ENCODE peak calls at places on chromosomes 12 and 14, in eight cellular contexts. Q, B, O, U, A, G, D and Y are unnamed samples. For H3K4me1, the result is how much of the 10 kb centered on the place peaks cover.

GRCh38 chr14:33342299-33342974 is 403.8 kb downstream of the NPAS3 start:
- DNase-seq in Q (no peak), B (no peak), O (no peak), U (no peak), A (no peak), G (no peak), D (no peak), Y (no peak)

GRCh38 chr14:52740751-52741150 is 10.8 kb downstream of the STYX start:
- DNase-seq in Q (no peak), B (no peak), O (no peak), U (no peak), A (no peak), G (no peak), D (no peak), Y (no peak)

GRCh38 chr14:93073833-93074769 is 41.6 kb downstream of the ITPK1 start:
- DNase-seq in Q (peak), B (peak), O (no peak), U (peak), A (no peak), G (no peak), D (peak), Y (no peak)

GRCh38 chr12:27517532-27517931 is 6.5 kb upstream of the PPFIBP1 start:
- DNase-seq in Q (no peak), B (no peak), O (no peak), U (no peak), A (no peak), G (no peak), D (no peak), Y (no peak)

GRCh38 chr12:72346331-72346944 is 74.3 kb downstream of the TRHDE start:
- DNase-seq in Q (peak), B (no peak), O (peak), U (peak), A (peak), G (peak), D (peak), Y (peak)

GRCh38 chr14:77185093-77185465 is 3.5 kb downstream of the TMEM63C start:
- DNase-seq in Q (no peak), B (no peak), O (no peak), U (no peak), A (no peak), G (no peak), D (no peak), Y (no peak)

GRCh38 chr12:103793046-103793445 is 48.0 kb downstream of the NT5DC3 start:
- DNase-seq in Q (no peak), B (no peak), O (no peak), U (no peak), A (no peak), G (no peak), D (no peak), Y (no peak)

GRCh38 chr12:28622416-28622815 is 432.2 kb downstream of the CCDC91 start:
- DNase-seq in Q (no peak), B (no peak), O (no peak), U (no peak), A (no peak), G (no peak), D (no peak), Y (no peak)

GRCh38 chr12:15996254-15996653 is 85.1 kb downstream of the DERA start:
- DNase-seq in Q (peak), B (no peak), O (no peak), U (no peak), A (peak), G (peak), D (no peak), Y (no peak)

GRCh38 chr12:85866929-85867776 is 6.9 kb upstream of the NTS start:
- DNase-seq in Q (no peak), B (no peak), O (peak), U (no peak), A (peak), G (peak), D (peak), Y (no peak)

GRCh38 chr12:53543539-53543938 is 36.3 kb upstream of the NPFF start:
- DNase-seq in Q (peak), B (peak), O (peak), U (peak), A (peak), G (peak), D (peak), Y (peak)

GRCh38 chr12:114395755-114396152 is 10.2 kb downstream of the TBX5 start:
- DNase-seq in Q (peak), B (no peak), O (no peak), U (no peak), A (no peak), G (no peak), D (no peak), Y (no peak)

GRCh38 chr14:91390165-91390778 is 27.3 kb downstream of the CCDC88C start:
- DNase-seq in Q (no peak), B (no peak), O (no peak), U (no peak), A (no peak), G (no peak), D (no peak), Y (no peak)

GRCh38 chr12:7117670-7118069 is 8.7 kb upstream of the C1RL start:
- DNase-seq in Q (no peak), B (no peak), O (no peak), U (no peak), A (no peak), G (no peak), D (no peak), Y (no peak)

GRCh38 chr14:22939684-22940083 is 10.5 kb upstream of the PRMT5 start:
- DNase-seq in Q (no peak), B (no peak), O (no peak), U (no peak), A (no peak), G (no peak), D (no peak), Y (no peak)

GRCh38 chr12:40942326-40942725 is 245.8 kb upstream of the PDZRN4 start:
- DNase-seq in Q (no peak), B (no peak), O (no peak), U (no peak), A (no peak), G (peak), D (no peak), Y (no peak)

GRCh38 chr14:32366256-32366655 is 37.2 kb downstream of the AKAP6 start:
- DNase-seq in Q (no peak), B (no peak), O (no peak), U (no peak), A (peak), G (peak), D (no peak), Y (peak)

GRCh38 chr12:16299403-16299802 is 21.9 kb upstream of the SLC15A5 start:
- DNase-seq in Q (peak), B (no peak), O (no peak), U (peak), A (no peak), G (no peak), D (no peak), Y (no peak)

GRCh38 chr14:64388533-64389243 is 535 bp downstream of the MTHFD1 start:
- DNase-seq in Q (no peak), B (peak), O (no peak), U (peak), A (no peak), G (peak), D (no peak), Y (peak)

GRCh38 chr12:107399061-107399460 is 286.5 kb upstream of the PWP1 start:
- DNase-seq in Q (no peak), B (no peak), O (no peak), U (no peak), A (peak), G (no peak), D (no peak), Y (peak)

GRCh38 chr12:108694812-108695278 is 36.5 kb downstream of the CORO1C start:
- DNase-seq in Q (no peak), B (no peak), O (no peak), U (no peak), A (no peak), G (no peak), D (no peak), Y (no peak)

GRCh38 chr14:32552766-32553165 is 223.7 kb downstream of the AKAP6 start:
- DNase-seq in Q (no peak), B (no peak), O (no peak), U (no peak), A (no peak), G (no peak), D (no peak), Y (no peak)

GRCh38 chr12:9364224-9365176 is 156.3 kb upstream of the PZP start:
- DNase-seq in Q (no peak), B (no peak), O (no peak), U (no peak), A (no peak), G (peak), D (no peak), Y (peak)

GRCh38 chr12:121282072-121282742 is 14.3 kb downstream of the CAMKK2 start:
- DNase-seq in Q (peak), B (no peak), O (no peak), U (no peak), A (no peak), G (no peak), D (no peak), Y (no peak)

GRCh38 chr14:47365248-47365647 is 310.2 kb downstream of the MDGA2 start:
- DNase-seq in Q (no peak), B (no peak), O (no peak), U (no peak), A (no peak), G (peak), D (no peak), Y (no peak)

GRCh38 chr12:117069926-117070900 is 29.0 kb downstream of the TESC start:
- DNase-seq in Q (no peak), B (no peak), O (no peak), U (no peak), A (no peak), G (no peak), D (no peak), Y (no peak)

GRCh38 chr14:56087824-56088571 is 30.2 kb upstream of the PELI2 start:
- DNase-seq in Q (no peak), B (no peak), O (no peak), U (no peak), A (peak), G (no peak), D (no peak), Y (no peak)

GRCh38 chr12:57842342-57843294 is 3.9 kb downstream of the CTDSP2 start:
- DNase-seq in Q (no peak), B (no peak), O (no peak), U (no peak), A (no peak), G (peak), D (no peak), Y (peak)

GRCh38 chr14:91573894-91574837 is 64.1 kb upstream of the PPP4R3A start:
- DNase-seq in Q (peak), B (peak), O (peak), U (peak), A (peak), G (no peak), D (peak), Y (no peak)

GRCh38 chr14:66495214-66496098 is 9.3 kb downstream of the CCDC196 start:
- DNase-seq in Q (no peak), B (no peak), O (peak), U (peak), A (peak), G (peak), D (peak), Y (no peak)

GRCh38 chr12:91778091-91778819 is 367.4 kb downstream of the BTG1 start:
- DNase-seq in Q (no peak), B (no peak), O (no peak), U (peak), A (peak), G (no peak), D (no peak), Y (no peak)

GRCh38 chr14:70254476-70254961 is 65.8 kb upstream of the SLC8A3 start:
- DNase-seq in Q (peak), B (peak), O (no peak), U (no peak), A (peak), G (peak), D (peak), Y (no peak)

GRCh38 chr12:14577344-14577743 is 9.7 kb upstream of the PLBD1 start:
- DNase-seq in Q (no peak), B (no peak), O (no peak), U (no peak), A (no peak), G (no peak), D (no peak), Y (no peak)

GRCh38 chr14:76091036-76091435 is 60.7 kb upstream of the GPATCH2L start:
- DNase-seq in Q (peak), B (peak), O (no peak), U (peak), A (peak), G (peak), D (no peak), Y (no peak)

GRCh38 chr12:46131729-46132128 is 137.1 kb downstream of the SLC38A1 start:
- DNase-seq in Q (no peak), B (no peak), O (no peak), U (no peak), A (no peak), G (peak), D (no peak), Y (no peak)

GRCh38 chr14:90384543-90384911 is 12.3 kb upstream of the CALM1 start:
- DNase-seq in Q (no peak), B (no peak), O (no peak), U (no peak), A (no peak), G (no peak), D (no peak), Y (no peak)
- H3K4me3 ChIP-seq in Q (no peak), B (peak), O (no peak), U (no peak), A (no peak), G (peak), D (no peak), Y (no peak)

GRCh38 chr14:95318870-95319311 is 817 bp downstream of the CLMN start:
- DNase-seq in Q (no peak), B (no peak), O (no peak), U (no peak), A (peak), G (no peak), D (no peak), Y (no peak)
- H3K27ac ChIP-seq in Q (no peak), B (peak), O (peak), U (peak), A (peak), G (peak), D (peak), Y (no peak)

GRCh38 chr14:69129264-69129880 is 23.5 kb downstream of the DCAF5 start:
- DNase-seq in Q (peak), B (peak), O (peak), U (peak), A (peak), G (peak), D (peak), Y (peak)
- H3K4me1 ChIP-seq in Q (under half), B (half or more), O (under half), U (half or more), A (under half), G (under half), D (under half), Y (under half)

GRCh38 chr12:112942572-112942971 is 4.3 kb downstream of the OAS3 start:
- DNase-seq in Q (no peak), B (no peak), O (no peak), U (no peak), A (no peak), G (no peak), D (no peak), Y (no peak)

GRCh38 chr12:112938751-112939150 is 477 bp downstream of the OAS3 start:
- DNase-seq in Q (no peak), B (no peak), O (peak), U (no peak), A (no peak), G (no peak), D (no peak), Y (no peak)

GRCh38 chr12:112941528-112942335 is 3.5 kb downstream of the OAS3 start:
- DNase-seq in Q (no peak), B (no peak), O (no peak), U (no peak), A (no peak), G (no peak), D (no peak), Y (no peak)

GRCh38 chr12:112937741-112938719 is at the start of gene OAS3:
- DNase-seq in Q (peak), B (peak), O (peak), U (peak), A (peak), G (peak), D (peak), Y (peak)

GRCh38 chr12:112939761-112940357 is 1.6 kb downstream of the OAS3 start:
- DNase-seq in Q (no peak), B (no peak), O (no peak), U (no peak), A (no peak), G (no peak), D (no peak), Y (no peak)
- H3K4me3 ChIP-seq in Q (peak), B (peak), O (no peak), U (no peak), A (no peak), G (no peak), D (no peak), Y (no peak)

GRCh38 chr12:52093346-52093745 is 13.8 kb downstream of the SMIM41 start:
- DNase-seq in Q (no peak), B (no peak), O (no peak), U (no peak), A (peak), G (no peak), D (no peak), Y (no peak)
- H3K27ac ChIP-seq in Q (no peak), B (no peak), O (no peak), U (no peak), A (no peak), G (no peak), D (no peak), Y (no peak)

DNA sequence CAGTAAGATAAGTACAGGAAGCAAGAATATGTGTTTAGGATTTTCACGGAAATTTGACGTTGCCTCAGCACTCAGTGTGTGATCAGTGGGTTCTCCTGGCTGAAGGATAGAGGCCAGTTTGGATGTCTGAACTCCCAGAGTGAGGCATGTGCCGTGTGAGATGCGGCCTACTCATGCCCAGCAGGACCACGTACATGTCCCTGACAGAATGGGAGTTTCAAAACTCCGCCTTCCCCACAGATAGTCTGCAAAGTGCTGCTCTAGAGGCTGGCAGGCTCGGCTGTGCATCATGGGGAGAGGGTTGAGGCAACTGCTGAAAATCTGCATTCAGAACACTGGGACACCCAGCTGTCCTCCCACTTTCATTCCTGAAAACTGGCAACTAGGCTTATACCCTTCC is 58.3 kb downstream of the NINJ2 start:
- DNase-seq in Q (no peak), B (no peak), O (no peak), U (no peak), A (no peak), G (no peak), D (no peak), Y (no peak)
- H3K4me1 ChIP-seq in Q (under half), B (under half), O (under half), U (under half), A (under half), G (under half), D (under half), Y (under half)